ENCODE peak calls at places on chromosomes 13 and 19, in five cellular contexts. B is spleen, Z is breast epithelium, S is upper lobe of left lung, X is stomach. V is an unnamed sample. For H3K4me1, the result is how much of the 10 kb centered on the place peaks cover.

GRCh38 chr13:29654384-29654783 is 58.9 kb upstream of the SLC7A1 start:
- DNase-seq in Z (no peak), B (no peak), S (no peak), X (no peak), V (no peak)

GRCh38 chr13:26679411-26679810 is 81.2 kb downstream of the GPR12 start:
- DNase-seq in Z (no peak), B (no peak), X (no peak), S (no peak), V (no peak)

GRCh38 chr13:98216135-98216565 is 39.1 kb upstream of the RNF113B start:
- DNase-seq in X (peak), B (no peak), Z (no peak), S (peak), V (no peak)

GRCh38 chr13:30551194-30551593 is 66.5 kb upstream of the USPL1 start:
- DNase-seq in S (no peak), Z (no peak), X (no peak), B (no peak), V (peak)

GRCh38 chr13:106636492-106636891 is 68.6 kb upstream of the ARGLU1 start:
- DNase-seq in B (no peak), S (no peak), X (no peak), Z (no peak), V (no peak)

GRCh38 chr13:24277721-24278120 is 31.7 kb upstream of the C1QTNF9 start:
- DNase-seq in S (no peak), X (no peak), Z (no peak), B (no peak), V (no peak)

GRCh38 chr13:106491463-106491862 is 44.0 kb downstream of the EFNB2 start:
- DNase-seq in B (no peak), Z (no peak), S (no peak), X (no peak), V (no peak)

GRCh38 chr13:100526299-100527030 is 62.1 kb downstream of the GGACT start:
- DNase-seq in B (no peak), Z (no peak), X (no peak), S (no peak), V (no peak)

GRCh38 chr13:102141625-102142472 is 260.0 kb downstream of the FGF14 start:
- DNase-seq in B (no peak), Z (no peak), S (no peak), X (no peak), V (no peak)

GRCh38 chr19:18435185-18435841 is 2.6 kb downstream of the ISYNA1 start:
- DNase-seq in B (peak), S (no peak), Z (no peak), X (no peak), V (no peak)

GRCh38 chr19:18433039-18433691 is 4.8 kb downstream of the ISYNA1 start:
- DNase-seq in B (peak), X (no peak), S (no peak), Z (no peak), V (no peak)

GRCh38 chr19:18434411-18435184 is 3.3 kb downstream of the ISYNA1 start:
- DNase-seq in Z (no peak), X (no peak), S (no peak), B (no peak), V (no peak)

GRCh38 chr19:18432275-18433038 is 5.5 kb downstream of the ISYNA1 start:
- DNase-seq in X (no peak), S (no peak), B (no peak), Z (no peak), V (no peak)

DNA sequence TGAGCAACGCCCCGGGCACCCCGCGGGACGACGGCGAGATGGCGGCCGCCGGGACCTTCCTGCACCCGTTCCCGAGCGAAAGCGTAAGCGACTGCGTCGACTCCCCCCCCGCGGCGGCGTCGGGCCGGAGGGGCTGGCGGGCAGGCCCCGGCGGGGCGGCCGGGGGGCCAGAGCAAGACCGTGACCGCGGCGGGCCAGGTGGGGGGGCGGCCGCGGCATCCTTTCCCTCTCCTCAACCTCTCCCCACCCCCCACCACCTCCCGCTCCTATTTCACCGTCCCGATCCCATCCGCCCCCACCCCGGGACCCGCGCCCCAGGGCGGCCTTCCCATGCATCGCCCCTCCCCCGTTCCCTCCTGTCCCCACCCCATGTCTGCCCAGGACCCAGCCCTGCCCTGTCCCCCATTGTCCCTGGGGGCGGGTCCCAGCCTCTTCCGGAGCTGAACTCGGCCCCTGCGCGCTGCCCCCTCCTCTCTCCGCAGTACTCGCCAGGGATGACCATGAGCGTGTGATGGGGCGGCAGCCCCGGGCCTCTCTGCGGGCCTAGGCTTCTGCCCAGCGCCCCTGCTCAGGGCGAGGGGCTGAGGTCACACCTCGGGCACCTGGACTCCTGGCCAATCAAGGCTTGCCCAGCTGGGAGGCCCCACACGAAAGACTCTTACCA is 4.1 kb downstream of the ISYNA1 start:
- DNase-seq in B (peak), S (no peak), X (no peak), Z (no peak), V (no peak)
- H3K4me3 ChIP-seq in B (peak), S (peak), X (peak), Z (peak), V (peak)

DNA sequence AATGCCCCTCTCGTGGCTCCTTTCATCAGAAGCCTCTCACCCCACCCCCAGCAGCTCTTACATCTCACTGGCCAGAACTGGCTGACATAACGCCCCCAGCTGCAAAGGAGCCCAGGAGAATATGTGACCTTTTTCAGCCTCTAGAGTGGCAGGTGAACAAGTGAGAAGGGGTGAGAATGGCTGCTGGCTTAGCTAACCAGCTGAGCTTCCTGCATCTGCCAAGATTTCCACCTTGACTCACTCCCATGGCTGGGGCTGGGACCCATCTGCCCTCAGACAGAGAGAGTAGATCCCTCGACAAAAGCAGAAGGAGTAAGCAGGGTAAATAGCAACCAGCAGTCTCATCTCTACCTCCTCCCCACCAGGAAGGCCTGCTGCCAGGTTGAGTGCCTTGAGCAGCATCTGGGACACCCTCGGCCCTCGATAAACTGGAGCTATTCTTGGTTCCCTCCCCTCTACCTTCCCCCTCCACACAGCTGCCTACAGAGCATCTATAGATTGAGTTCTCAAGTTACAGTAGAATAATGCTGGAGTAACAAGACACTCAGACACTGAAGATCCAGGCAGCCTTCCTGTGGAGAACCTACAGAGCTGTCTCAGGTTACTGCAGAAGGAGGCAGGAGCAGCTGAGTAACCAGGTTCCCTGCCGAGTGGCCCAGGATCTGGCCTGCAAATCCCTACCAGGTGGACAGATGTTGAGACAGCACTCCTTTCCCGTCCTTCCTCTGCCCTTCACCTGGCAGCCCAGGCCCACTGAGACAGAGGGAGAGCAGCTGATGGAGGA is 15.5 kb downstream of the KASH5 start:
- DNase-seq in X (no peak), S (no peak), B (no peak), Z (no peak), V (no peak)
- TF ChIP-seq POLR2AphosphoS5 in X (no peak), S (no peak), B (no peak), Z (no peak), V (no peak)

GRCh38 chr19:5624741-5625140 is 1.9 kb downstream of the SAFB start:
- DNase-seq in S (no peak), Z (no peak), B (no peak), X (no peak), V (no peak)
- H3K4me1 ChIP-seq in S (half or more), Z (under half), B (half or more), X (half or more), V (under half)

DNA sequence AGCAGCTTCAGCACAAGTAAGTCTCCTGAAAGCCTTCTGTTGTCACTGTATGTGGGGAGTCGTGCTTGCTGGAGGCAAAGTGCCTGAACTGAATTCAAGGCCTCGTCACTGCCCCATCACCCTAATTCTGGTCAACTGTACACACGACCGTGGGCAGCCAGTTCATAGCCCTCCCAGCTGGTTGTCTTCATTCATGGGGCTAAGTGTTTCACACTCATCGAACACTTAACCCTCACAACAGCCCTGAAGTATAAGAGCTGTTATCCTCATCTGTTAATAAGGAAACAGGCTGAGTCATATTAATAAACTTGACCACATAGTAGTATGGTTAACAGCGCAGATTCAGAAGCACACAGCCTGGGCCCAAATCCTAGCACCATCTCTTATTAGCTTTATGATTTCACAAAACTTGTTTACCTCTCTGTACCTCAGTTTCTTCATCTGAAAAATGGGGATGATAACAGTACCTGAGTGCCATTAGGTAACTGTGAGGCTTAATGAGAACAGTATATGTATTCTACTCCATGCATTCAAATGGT is 66.7 kb downstream of the CDADC1 start:
- DNase-seq in X (no peak), S (no peak), B (no peak), Z (no peak), V (no peak)
- H3K4me3 ChIP-seq in X (no peak), S (no peak), B (no peak), Z (no peak), V (no peak)

V was measured in prostate gland.